ENCODE peak calls at places on chromosomes 13 and 19, in seven cellular contexts. One of them, this sample, is unnamed.

GRCh38 chr13:108463365-108463764 is 166.0 kb upstream of the MYO16 start:
- DNase-seq in lower leg skin: no peak
- DNase-seq in HepG2: no peak
- DNase-seq in esophagus squamous epithelium: no peak
- DNase-seq in HFFc6: peak
- DNase-seq in heart left ventricle: no peak
- DNase-seq in epithelial cell of esophagus: peak
- DNase-seq in this sample: no peak

GRCh38 chr13:114161644-114162532 is 17.2 kb upstream of the CFAP97D2 start:
- DNase-seq in HFFc6: no peak
- DNase-seq in heart left ventricle: peak
- DNase-seq in esophagus squamous epithelium: no peak
- DNase-seq in HepG2: peak
- DNase-seq in lower leg skin: peak
- DNase-seq in epithelial cell of esophagus: peak
- DNase-seq in this sample: peak

GRCh38 chr19:2385053-2385721 is 25.1 kb downstream of the TMPRSS9 start:
- DNase-seq in heart left ventricle: no peak
- DNase-seq in lower leg skin: no peak
- DNase-seq in esophagus squamous epithelium: no peak
- DNase-seq in HepG2: peak
- DNase-seq in epithelial cell of esophagus: peak
- DNase-seq in HFFc6: peak
- DNase-seq in this sample: no peak

GRCh38 chr19:44111910-44112463 is 1.2 kb upstream of the ZNF225 start:
- DNase-seq in lower leg skin: no peak
- DNase-seq in esophagus squamous epithelium: no peak
- DNase-seq in epithelial cell of esophagus: peak
- DNase-seq in heart left ventricle: no peak
- DNase-seq in HepG2: no peak
- DNase-seq in HFFc6: peak
- DNase-seq in this sample: no peak

GRCh38 chr19:1469936-1470863 is 8.8 kb downstream of the C19orf25 start:
- DNase-seq in esophagus squamous epithelium: no peak
- DNase-seq in lower leg skin: no peak
- DNase-seq in epithelial cell of esophagus: peak
- DNase-seq in HepG2: no peak
- DNase-seq in heart left ventricle: peak
- DNase-seq in HFFc6: no peak
- DNase-seq in this sample: no peak

GRCh38 chr19:54160948-54161347 is 1.4 kb upstream of the LENG1 start:
- DNase-seq in esophagus squamous epithelium: no peak
- DNase-seq in HFFc6: no peak
- DNase-seq in HepG2: no peak
- DNase-seq in heart left ventricle: no peak
- DNase-seq in epithelial cell of esophagus: no peak
- DNase-seq in lower leg skin: no peak
- DNase-seq in this sample: no peak

GRCh38 chr19:4519521-4520277 is 1.4 kb upstream of the PLIN4 start:
- DNase-seq in heart left ventricle: peak
- DNase-seq in esophagus squamous epithelium: no peak
- DNase-seq in HepG2: no peak
- DNase-seq in epithelial cell of esophagus: peak
- DNase-seq in lower leg skin: no peak
- DNase-seq in HFFc6: no peak
- DNase-seq in this sample: no peak

GRCh38 chr19:33055718-33056117 is 9.0 kb downstream of the RHPN2 start:
- DNase-seq in epithelial cell of esophagus: no peak
- DNase-seq in HFFc6: peak
- DNase-seq in HepG2: no peak
- DNase-seq in heart left ventricle: no peak
- DNase-seq in esophagus squamous epithelium: no peak
- DNase-seq in lower leg skin: no peak
- DNase-seq in this sample: no peak

GRCh38 chr19:12785431-12786011 is 5.8 kb upstream of the JUNB start:
- DNase-seq in esophagus squamous epithelium: no peak
- DNase-seq in lower leg skin: no peak
- DNase-seq in epithelial cell of esophagus: no peak
- DNase-seq in HepG2: no peak
- DNase-seq in heart left ventricle: peak
- DNase-seq in HFFc6: no peak
- DNase-seq in this sample: no peak

GRCh38 chr19:28715157-28715556 is 497.8 kb downstream of the UQCRFS1 start:
- DNase-seq in HepG2: no peak
- DNase-seq in lower leg skin: no peak
- DNase-seq in heart left ventricle: no peak
- DNase-seq in HFFc6: no peak
- DNase-seq in epithelial cell of esophagus: no peak
- DNase-seq in esophagus squamous epithelium: no peak
- DNase-seq in this sample: no peak

GRCh38 chr13:68009546-68009945 is 779.4 kb upstream of the PCDH9 start:
- DNase-seq in HepG2: no peak
- DNase-seq in esophagus squamous epithelium: no peak
- DNase-seq in lower leg skin: no peak
- DNase-seq in heart left ventricle: no peak
- DNase-seq in epithelial cell of esophagus: no peak
- DNase-seq in HFFc6: no peak
- DNase-seq in this sample: no peak

GRCh38 chr19:17830567-17831418 is 9.5 kb upstream of the INSL3 start:
- DNase-seq in lower leg skin: peak
- DNase-seq in HFFc6: peak
- DNase-seq in heart left ventricle: no peak
- DNase-seq in esophagus squamous epithelium: no peak
- DNase-seq in HepG2: no peak
- DNase-seq in epithelial cell of esophagus: peak
- DNase-seq in this sample: no peak

GRCh38 chr19:51114087-51114714 is 6.0 kb upstream of the CTU1 start:
- DNase-seq in heart left ventricle: no peak
- DNase-seq in HepG2: no peak
- DNase-seq in HFFc6: no peak
- DNase-seq in lower leg skin: no peak
- DNase-seq in esophagus squamous epithelium: no peak
- DNase-seq in epithelial cell of esophagus: no peak
- DNase-seq in this sample: no peak

GRCh38 chr19:51108066-51108804 is at the start of gene CTU1:
- DNase-seq in HepG2: peak
- DNase-seq in esophagus squamous epithelium: peak
- DNase-seq in epithelial cell of esophagus: peak
- DNase-seq in HFFc6: peak
- DNase-seq in lower leg skin: peak
- DNase-seq in heart left ventricle: peak
- DNase-seq in this sample: peak

GRCh38 chr19:51110666-51110971 is 2.4 kb upstream of the CTU1 start:
- DNase-seq in lower leg skin: no peak
- DNase-seq in heart left ventricle: no peak
- DNase-seq in epithelial cell of esophagus: no peak
- DNase-seq in HepG2: no peak
- DNase-seq in esophagus squamous epithelium: no peak
- DNase-seq in HFFc6: no peak
- DNase-seq in this sample: no peak

GRCh38 chr19:51108805-51109146 is 567 bp upstream of the CTU1 start:
- DNase-seq in epithelial cell of esophagus: no peak
- DNase-seq in HepG2: no peak
- DNase-seq in lower leg skin: no peak
- DNase-seq in heart left ventricle: peak
- DNase-seq in esophagus squamous epithelium: no peak
- DNase-seq in HFFc6: no peak
- DNase-seq in this sample: no peak

DNA sequence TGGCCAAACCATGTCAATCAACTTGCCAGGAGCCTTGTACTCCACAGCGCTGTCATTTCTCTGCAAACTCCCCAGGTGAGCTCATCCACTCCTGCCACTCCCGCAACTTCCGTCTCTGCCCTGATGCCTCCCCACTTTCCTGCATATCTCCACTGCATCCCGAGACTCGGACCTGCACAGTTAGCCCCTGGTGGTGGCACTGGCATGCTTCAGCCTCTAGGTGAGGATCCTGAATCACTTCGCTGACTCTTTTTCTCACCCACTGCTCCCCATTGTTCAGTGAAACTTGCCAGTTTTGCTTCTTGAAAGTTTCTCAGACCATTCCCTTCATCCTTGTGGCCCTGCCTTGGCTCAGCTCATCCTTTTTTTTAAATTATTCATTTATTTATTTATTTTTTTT is 3.4 kb upstream of the CTU1 start:
- DNase-seq in epithelial cell of esophagus: peak
- DNase-seq in heart left ventricle: no peak
- DNase-seq in lower leg skin: no peak
- DNase-seq in HFFc6: no peak
- DNase-seq in esophagus squamous epithelium: no peak
- DNase-seq in HepG2: peak
- DNase-seq in this sample: no peak
- TF ChIP-seq CTCF in epithelial cell of esophagus: peak
- TF ChIP-seq CTCF in heart left ventricle: no peak
- TF ChIP-seq CTCF in lower leg skin: no peak
- TF ChIP-seq CTCF in HFFc6: peak
- TF ChIP-seq CTCF in esophagus squamous epithelium: peak
- TF ChIP-seq CTCF in HepG2: no peak
- TF ChIP-seq CTCF in this sample: no peak

GRCh38 chr13:71303144-71303543 is 563.9 kb downstream of the DACH1 start:
- DNase-seq in esophagus squamous epithelium: no peak
- DNase-seq in heart left ventricle: no peak
- DNase-seq in HFFc6: no peak
- DNase-seq in HepG2: no peak
- DNase-seq in lower leg skin: no peak
- DNase-seq in epithelial cell of esophagus: peak
- DNase-seq in this sample: no peak
- TF ChIP-seq CTCF in esophagus squamous epithelium: no peak
- TF ChIP-seq CTCF in heart left ventricle: no peak
- TF ChIP-seq CTCF in HFFc6: no peak
- TF ChIP-seq CTCF in HepG2: no peak
- TF ChIP-seq CTCF in lower leg skin: no peak
- TF ChIP-seq CTCF in epithelial cell of esophagus: peak
- TF ChIP-seq CTCF in this sample: no peak

GRCh38 chr19:31160346-31160926 is 188.8 kb downstream of the TSHZ3 start:
- DNase-seq in epithelial cell of esophagus: no peak
- DNase-seq in HFFc6: no peak
- DNase-seq in HepG2: no peak
- DNase-seq in lower leg skin: no peak
- DNase-seq in heart left ventricle: no peak
- DNase-seq in esophagus squamous epithelium: no peak
- DNase-seq in this sample: no peak
- TF ChIP-seq CTCF in epithelial cell of esophagus: no peak
- TF ChIP-seq CTCF in HFFc6: no peak
- TF ChIP-seq CTCF in HepG2: no peak
- TF ChIP-seq CTCF in lower leg skin: no peak
- TF ChIP-seq CTCF in heart left ventricle: no peak
- TF ChIP-seq CTCF in esophagus squamous epithelium: no peak
- TF ChIP-seq CTCF in this sample: no peak

DNA sequence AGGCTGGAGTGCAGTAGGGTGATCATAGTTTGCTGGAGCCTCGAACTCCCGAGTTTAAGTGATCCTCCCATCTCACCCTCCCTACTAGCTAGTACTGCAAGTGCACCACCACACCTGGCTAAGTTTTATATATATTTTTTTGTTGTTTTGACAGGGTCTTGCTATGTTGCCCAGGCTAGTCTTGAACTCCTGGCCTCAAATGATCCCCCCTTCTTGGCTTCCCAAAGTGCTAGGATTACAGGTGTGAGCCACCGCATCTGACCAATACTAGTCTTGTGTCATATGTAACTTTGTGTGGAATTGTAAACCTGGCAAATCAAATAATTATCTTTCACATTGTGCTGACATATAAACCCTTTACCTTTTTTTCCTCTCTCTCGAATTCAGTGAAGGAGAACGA is 10.2 kb downstream of the HNRNPM start:
- DNase-seq in HepG2: no peak
- DNase-seq in HFFc6: no peak
- DNase-seq in esophagus squamous epithelium: no peak
- DNase-seq in lower leg skin: no peak
- DNase-seq in heart left ventricle: no peak
- DNase-seq in epithelial cell of esophagus: no peak
- DNase-seq in this sample: no peak
- TF ChIP-seq CTCF in HepG2: no peak
- TF ChIP-seq CTCF in HFFc6: no peak
- TF ChIP-seq CTCF in esophagus squamous epithelium: no peak
- TF ChIP-seq CTCF in lower leg skin: no peak
- TF ChIP-seq CTCF in heart left ventricle: no peak
- TF ChIP-seq CTCF in epithelial cell of esophagus: no peak
- TF ChIP-seq CTCF in this sample: no peak

GRCh38 chr13:107203146-107203847 is 635.4 kb upstream of the ARGLU1 start:
- DNase-seq in lower leg skin: no peak
- DNase-seq in HepG2: peak
- DNase-seq in HFFc6: peak
- DNase-seq in epithelial cell of esophagus: peak
- DNase-seq in heart left ventricle: no peak
- DNase-seq in esophagus squamous epithelium: no peak
- DNase-seq in this sample: no peak
- TF ChIP-seq CTCF in lower leg skin: no peak
- TF ChIP-seq CTCF in HepG2: peak
- TF ChIP-seq CTCF in HFFc6: peak
- TF ChIP-seq CTCF in epithelial cell of esophagus: peak
- TF ChIP-seq CTCF in heart left ventricle: peak
- TF ChIP-seq CTCF in esophagus squamous epithelium: no peak
- TF ChIP-seq CTCF in this sample: no peak

DNA sequence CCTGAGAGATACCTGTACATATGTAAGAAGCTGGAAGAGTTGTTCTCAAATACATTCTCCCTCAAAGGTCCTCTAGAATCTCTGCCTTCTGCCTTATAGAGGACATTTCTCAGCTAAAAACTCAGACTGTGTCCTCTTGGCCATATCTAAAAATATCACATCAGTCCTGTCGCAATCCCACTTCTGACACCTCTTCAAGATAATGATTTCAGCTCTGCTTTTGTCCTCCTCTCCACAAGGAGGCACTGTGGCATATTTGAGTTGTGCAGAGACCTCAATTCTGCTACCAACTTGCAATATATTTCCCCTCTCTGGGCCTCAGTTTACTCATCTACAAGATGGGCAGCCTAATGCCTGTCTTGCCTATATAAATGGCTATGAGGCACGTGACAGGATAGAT is 16.6 kb downstream of the ADAMTS10 start:
- DNase-seq in HepG2: no peak
- DNase-seq in heart left ventricle: no peak
- DNase-seq in esophagus squamous epithelium: no peak
- DNase-seq in epithelial cell of esophagus: no peak
- DNase-seq in HFFc6: no peak
- DNase-seq in lower leg skin: no peak
- DNase-seq in this sample: no peak
- TF ChIP-seq CTCF in HepG2: no peak
- TF ChIP-seq CTCF in heart left ventricle: peak
- TF ChIP-seq CTCF in esophagus squamous epithelium: no peak
- TF ChIP-seq CTCF in epithelial cell of esophagus: no peak
- TF ChIP-seq CTCF in HFFc6: peak
- TF ChIP-seq CTCF in lower leg skin: no peak
- TF ChIP-seq CTCF in this sample: peak

GRCh38 chr13:110323172-110323851 is 16.2 kb downstream of the COL4A2 start:
- DNase-seq in HFFc6: peak
- DNase-seq in heart left ventricle: no peak
- DNase-seq in lower leg skin: peak
- DNase-seq in epithelial cell of esophagus: peak
- DNase-seq in esophagus squamous epithelium: no peak
- DNase-seq in HepG2: no peak
- DNase-seq in this sample: no peak
- TF ChIP-seq CTCF in HFFc6: peak
- TF ChIP-seq CTCF in heart left ventricle: no peak
- TF ChIP-seq CTCF in lower leg skin: no peak
- TF ChIP-seq CTCF in epithelial cell of esophagus: peak
- TF ChIP-seq CTCF in esophagus squamous epithelium: no peak
- TF ChIP-seq CTCF in HepG2: no peak
- TF ChIP-seq CTCF in this sample: no peak

This sample was measured in ascending aorta.